ENCODE peak calls at places on chromosomes 1 and 21, in nine cellular contexts. One of them, this sample, is unnamed.

GRCh38 chr1:48025076-48025475 is 27.9 kb upstream of the TRABD2B start:
- DNase-seq in activated CD4-positive, alpha-beta memory T cell treated with anti-CD3 and anti-CD28 coated beads for 36 hours: no peak
- DNase-seq in GM23248: no peak
- DNase-seq in NCI-H1436 treated with DMSO at 0.1 percent for 48 hours: peak; percentile 40
- DNase-seq in iris pigment epithelial cell: no peak
- DNase-seq in T-helper 1 cell: no peak
- DNase-seq in adrenal gland: no peak
- DNase-seq in GM04504: no peak
- DNase-seq in IMR-90: no peak
- DNase-seq in this sample: no peak

GRCh38 chr1:181387702-181388101 is 95.6 kb upstream of the CACNA1E start:
- DNase-seq in adrenal gland: no peak
- DNase-seq in iris pigment epithelial cell: no peak
- DNase-seq in GM04504: no peak
- DNase-seq in NCI-H1436 treated with DMSO at 0.1 percent for 48 hours: no peak
- DNase-seq in GM23248: no peak
- DNase-seq in activated CD4-positive, alpha-beta memory T cell treated with anti-CD3 and anti-CD28 coated beads for 36 hours: no peak
- DNase-seq in IMR-90: no peak
- DNase-seq in T-helper 1 cell: no peak
- DNase-seq in this sample: no peak

GRCh38 chr1:228031276-228031995 is 24.6 kb downstream of the WNT3A start:
- DNase-seq in T-helper 1 cell: no peak
- DNase-seq in activated CD4-positive, alpha-beta memory T cell treated with anti-CD3 and anti-CD28 coated beads for 36 hours: no peak
- DNase-seq in NCI-H1436 treated with DMSO at 0.1 percent for 48 hours: no peak
- DNase-seq in GM04504: no peak
- DNase-seq in GM23248: no peak
- DNase-seq in IMR-90: no peak
- DNase-seq in adrenal gland: no peak
- DNase-seq in iris pigment epithelial cell: no peak
- DNase-seq in this sample: no peak

GRCh38 chr1:12204140-12204539 is 25.7 kb upstream of the VPS13D start:
- DNase-seq in iris pigment epithelial cell: no peak
- DNase-seq in activated CD4-positive, alpha-beta memory T cell treated with anti-CD3 and anti-CD28 coated beads for 36 hours: peak; percentile 77
- DNase-seq in GM04504: no peak
- DNase-seq in GM23248: no peak
- DNase-seq in IMR-90: no peak
- DNase-seq in NCI-H1436 treated with DMSO at 0.1 percent for 48 hours: no peak
- DNase-seq in T-helper 1 cell: no peak
- DNase-seq in adrenal gland: no peak
- DNase-seq in this sample: no peak

GRCh38 chr1:82399093-82399492 is 598.4 kb downstream of the ADGRL2 start:
- DNase-seq in IMR-90: peak; percentile 1
- DNase-seq in activated CD4-positive, alpha-beta memory T cell treated with anti-CD3 and anti-CD28 coated beads for 36 hours: no peak
- DNase-seq in GM23248: no peak
- DNase-seq in NCI-H1436 treated with DMSO at 0.1 percent for 48 hours: no peak
- DNase-seq in T-helper 1 cell: no peak
- DNase-seq in adrenal gland: no peak
- DNase-seq in GM04504: no peak
- DNase-seq in iris pigment epithelial cell: peak; percentile 31
- DNase-seq in this sample: no peak

GRCh38 chr1:32464716-32465540 is at the start of gene ZBTB8B:
- DNase-seq in iris pigment epithelial cell: peak; percentile 35
- DNase-seq in activated CD4-positive, alpha-beta memory T cell treated with anti-CD3 and anti-CD28 coated beads for 36 hours: peak; percentile 53
- DNase-seq in T-helper 1 cell: no peak
- DNase-seq in GM23248: no peak
- DNase-seq in GM04504: no peak
- DNase-seq in adrenal gland: peak; percentile 77
- DNase-seq in NCI-H1436 treated with DMSO at 0.1 percent for 48 hours: peak; percentile 82
- DNase-seq in IMR-90: peak; percentile 41
- DNase-seq in this sample: peak; percentile 61

GRCh38 chr1:59057211-59057694 is 239.6 kb upstream of the FGGY start:
- DNase-seq in adrenal gland: peak; percentile 43
- DNase-seq in T-helper 1 cell: no peak
- DNase-seq in activated CD4-positive, alpha-beta memory T cell treated with anti-CD3 and anti-CD28 coated beads for 36 hours: no peak
- DNase-seq in GM04504: peak; percentile 99
- DNase-seq in IMR-90: peak; percentile 93
- DNase-seq in iris pigment epithelial cell: peak; percentile 97
- DNase-seq in GM23248: peak; percentile 99
- DNase-seq in NCI-H1436 treated with DMSO at 0.1 percent for 48 hours: no peak
- DNase-seq in this sample: no peak

GRCh38 chr1:84688461-84689061 is 1.7 kb downstream of the SSX2IP start:
- DNase-seq in adrenal gland: no peak
- DNase-seq in IMR-90: no peak
- DNase-seq in NCI-H1436 treated with DMSO at 0.1 percent for 48 hours: no peak
- DNase-seq in activated CD4-positive, alpha-beta memory T cell treated with anti-CD3 and anti-CD28 coated beads for 36 hours: no peak
- DNase-seq in T-helper 1 cell: no peak
- DNase-seq in GM23248: peak; percentile 44
- DNase-seq in iris pigment epithelial cell: peak; percentile 51
- DNase-seq in GM04504: no peak
- DNase-seq in this sample: no peak

GRCh38 chr21:17613242-17613676 is 558 bp upstream of the BTG3 start:
- DNase-seq in adrenal gland: peak; percentile 52
- DNase-seq in GM23248: peak; percentile 53
- DNase-seq in iris pigment epithelial cell: no peak
- DNase-seq in T-helper 1 cell: no peak
- DNase-seq in NCI-H1436 treated with DMSO at 0.1 percent for 48 hours: no peak
- DNase-seq in GM04504: no peak
- DNase-seq in activated CD4-positive, alpha-beta memory T cell treated with anti-CD3 and anti-CD28 coated beads for 36 hours: peak; percentile 15
- DNase-seq in IMR-90: no peak
- DNase-seq in this sample: no peak

GRCh38 chr1:151851886-151852285 is 1.6 kb downstream of the THEM5 start:
- DNase-seq in NCI-H1436 treated with DMSO at 0.1 percent for 48 hours: no peak
- DNase-seq in GM23248: no peak
- DNase-seq in T-helper 1 cell: no peak
- DNase-seq in GM04504: no peak
- DNase-seq in activated CD4-positive, alpha-beta memory T cell treated with anti-CD3 and anti-CD28 coated beads for 36 hours: no peak
- DNase-seq in iris pigment epithelial cell: no peak
- DNase-seq in IMR-90: no peak
- DNase-seq in adrenal gland: peak; percentile 14
- DNase-seq in this sample: no peak

GRCh38 chr1:218718216-218718615 is 373.1 kb downstream of the TGFB2 start:
- DNase-seq in T-helper 1 cell: no peak
- DNase-seq in GM04504: no peak
- DNase-seq in activated CD4-positive, alpha-beta memory T cell treated with anti-CD3 and anti-CD28 coated beads for 36 hours: no peak
- DNase-seq in adrenal gland: no peak
- DNase-seq in GM23248: no peak
- DNase-seq in NCI-H1436 treated with DMSO at 0.1 percent for 48 hours: no peak
- DNase-seq in IMR-90: peak; percentile 37
- DNase-seq in iris pigment epithelial cell: peak; percentile 47
- DNase-seq in this sample: no peak

GRCh38 chr1:94927405-94928175 is 680 bp upstream of the CNN3 start:
- DNase-seq in NCI-H1436 treated with DMSO at 0.1 percent for 48 hours: no peak
- DNase-seq in T-helper 1 cell: no peak
- DNase-seq in GM23248: peak; percentile 61
- DNase-seq in IMR-90: peak; percentile 67
- DNase-seq in activated CD4-positive, alpha-beta memory T cell treated with anti-CD3 and anti-CD28 coated beads for 36 hours: no peak
- DNase-seq in GM04504: no peak
- DNase-seq in iris pigment epithelial cell: no peak
- DNase-seq in adrenal gland: peak; percentile 63
- DNase-seq in this sample: no peak

GRCh38 chr21:35006248-35006647 is 42.9 kb downstream of the RUNX1 start:
- DNase-seq in iris pigment epithelial cell: no peak
- DNase-seq in IMR-90: no peak
- DNase-seq in GM04504: no peak
- DNase-seq in T-helper 1 cell: no peak
- DNase-seq in NCI-H1436 treated with DMSO at 0.1 percent for 48 hours: no peak
- DNase-seq in GM23248: no peak
- DNase-seq in activated CD4-positive, alpha-beta memory T cell treated with anti-CD3 and anti-CD28 coated beads for 36 hours: no peak
- DNase-seq in adrenal gland: no peak
- DNase-seq in this sample: no peak

GRCh38 chr1:157200451-157200850 is 62.3 kb upstream of the ETV3 start:
- DNase-seq in GM23248: no peak
- DNase-seq in NCI-H1436 treated with DMSO at 0.1 percent for 48 hours: no peak
- DNase-seq in activated CD4-positive, alpha-beta memory T cell treated with anti-CD3 and anti-CD28 coated beads for 36 hours: no peak
- DNase-seq in iris pigment epithelial cell: no peak
- DNase-seq in GM04504: no peak
- DNase-seq in T-helper 1 cell: no peak
- DNase-seq in IMR-90: no peak
- DNase-seq in adrenal gland: no peak
- DNase-seq in this sample: no peak

GRCh38 chr1:30479576-30479975 is 243.8 kb downstream of the MATN1 start:
- DNase-seq in activated CD4-positive, alpha-beta memory T cell treated with anti-CD3 and anti-CD28 coated beads for 36 hours: no peak
- DNase-seq in iris pigment epithelial cell: no peak
- DNase-seq in GM04504: no peak
- DNase-seq in IMR-90: no peak
- DNase-seq in GM23248: no peak
- DNase-seq in adrenal gland: no peak
- DNase-seq in NCI-H1436 treated with DMSO at 0.1 percent for 48 hours: no peak
- DNase-seq in T-helper 1 cell: no peak
- DNase-seq in this sample: no peak

GRCh38 chr1:225201447-225201846 is 226.4 kb downstream of the LBR start:
- DNase-seq in adrenal gland: no peak
- DNase-seq in T-helper 1 cell: no peak
- DNase-seq in GM04504: no peak
- DNase-seq in GM23248: no peak
- DNase-seq in activated CD4-positive, alpha-beta memory T cell treated with anti-CD3 and anti-CD28 coated beads for 36 hours: no peak
- DNase-seq in iris pigment epithelial cell: no peak
- DNase-seq in NCI-H1436 treated with DMSO at 0.1 percent for 48 hours: no peak
- DNase-seq in IMR-90: no peak
- DNase-seq in this sample: no peak

GRCh38 chr1:176604461-176604860 is 141.5 kb downstream of the PAPPA2 start:
- DNase-seq in adrenal gland: no peak
- DNase-seq in GM23248: no peak
- DNase-seq in iris pigment epithelial cell: no peak
- DNase-seq in T-helper 1 cell: no peak
- DNase-seq in IMR-90: no peak
- DNase-seq in GM04504: no peak
- DNase-seq in activated CD4-positive, alpha-beta memory T cell treated with anti-CD3 and anti-CD28 coated beads for 36 hours: no peak
- DNase-seq in NCI-H1436 treated with DMSO at 0.1 percent for 48 hours: no peak
- DNase-seq in this sample: no peak

GRCh38 chr1:11979453-11979817 is 809 bp upstream of the MFN2 start:
- DNase-seq in T-helper 1 cell: no peak
- DNase-seq in iris pigment epithelial cell: no peak
- DNase-seq in NCI-H1436 treated with DMSO at 0.1 percent for 48 hours: no peak
- DNase-seq in adrenal gland: no peak
- DNase-seq in GM04504: peak; percentile 35
- DNase-seq in activated CD4-positive, alpha-beta memory T cell treated with anti-CD3 and anti-CD28 coated beads for 36 hours: no peak
- DNase-seq in IMR-90: no peak
- DNase-seq in GM23248: peak; percentile 90
- DNase-seq in this sample: no peak

GRCh38 chr1:212794561-212795014 is 2.9 kb downstream of the TATDN3 start:
- DNase-seq in GM23248: no peak
- DNase-seq in T-helper 1 cell: no peak
- DNase-seq in IMR-90: no peak
- DNase-seq in adrenal gland: no peak
- DNase-seq in NCI-H1436 treated with DMSO at 0.1 percent for 48 hours: no peak
- DNase-seq in activated CD4-positive, alpha-beta memory T cell treated with anti-CD3 and anti-CD28 coated beads for 36 hours: no peak
- DNase-seq in iris pigment epithelial cell: no peak
- DNase-seq in GM04504: no peak
- DNase-seq in this sample: no peak

GRCh38 chr1:21869620-21870121 is 57.6 kb downstream of the LDLRAD2 start:
- DNase-seq in GM23248: peak; percentile 95
- DNase-seq in adrenal gland: peak; percentile 95
- DNase-seq in T-helper 1 cell: no peak
- DNase-seq in iris pigment epithelial cell: peak; percentile 73
- DNase-seq in activated CD4-positive, alpha-beta memory T cell treated with anti-CD3 and anti-CD28 coated beads for 36 hours: no peak
- DNase-seq in NCI-H1436 treated with DMSO at 0.1 percent for 48 hours: no peak
- DNase-seq in IMR-90: peak; percentile 83
- DNase-seq in GM04504: peak; percentile 81
- DNase-seq in this sample: peak; percentile 19

GRCh38 chr1:8222789-8223188 is 95.1 kb upstream of the SLC45A1 start:
- DNase-seq in GM23248: no peak
- DNase-seq in NCI-H1436 treated with DMSO at 0.1 percent for 48 hours: no peak
- DNase-seq in iris pigment epithelial cell: no peak
- DNase-seq in activated CD4-positive, alpha-beta memory T cell treated with anti-CD3 and anti-CD28 coated beads for 36 hours: no peak
- DNase-seq in GM04504: no peak
- DNase-seq in T-helper 1 cell: no peak
- DNase-seq in adrenal gland: no peak
- DNase-seq in IMR-90: no peak
- DNase-seq in this sample: no peak

GRCh38 chr1:94425821-94426484 is 7.8 kb downstream of the ABCD3 start:
- DNase-seq in IMR-90: no peak
- DNase-seq in adrenal gland: no peak
- DNase-seq in GM04504: no peak
- DNase-seq in NCI-H1436 treated with DMSO at 0.1 percent for 48 hours: no peak
- DNase-seq in activated CD4-positive, alpha-beta memory T cell treated with anti-CD3 and anti-CD28 coated beads for 36 hours: no peak
- DNase-seq in iris pigment epithelial cell: no peak
- DNase-seq in GM23248: no peak
- DNase-seq in T-helper 1 cell: no peak
- DNase-seq in this sample: no peak

GRCh38 chr1:2196901-2197638 is 2.5 kb upstream of the FAAP20 start:
- DNase-seq in activated CD4-positive, alpha-beta memory T cell treated with anti-CD3 and anti-CD28 coated beads for 36 hours: no peak
- DNase-seq in T-helper 1 cell: no peak
- DNase-seq in IMR-90: no peak
- DNase-seq in iris pigment epithelial cell: no peak
- DNase-seq in GM23248: no peak
- DNase-seq in NCI-H1436 treated with DMSO at 0.1 percent for 48 hours: no peak
- DNase-seq in GM04504: no peak
- DNase-seq in adrenal gland: no peak
- DNase-seq in this sample: no peak

GRCh38 chr1:213572939-213573647 is 414.7 kb upstream of the PROX1 start:
- DNase-seq in IMR-90: no peak
- DNase-seq in GM04504: no peak
- DNase-seq in adrenal gland: no peak
- DNase-seq in GM23248: no peak
- DNase-seq in iris pigment epithelial cell: no peak
- DNase-seq in T-helper 1 cell: no peak
- DNase-seq in activated CD4-positive, alpha-beta memory T cell treated with anti-CD3 and anti-CD28 coated beads for 36 hours: no peak
- DNase-seq in NCI-H1436 treated with DMSO at 0.1 percent for 48 hours: no peak
- DNase-seq in this sample: no peak

GRCh38 chr1:181660621-181661020 is 177.3 kb downstream of the CACNA1E start:
- DNase-seq in GM23248: peak; percentile 19
- DNase-seq in T-helper 1 cell: no peak
- DNase-seq in IMR-90: no peak
- DNase-seq in activated CD4-positive, alpha-beta memory T cell treated with anti-CD3 and anti-CD28 coated beads for 36 hours: no peak
- DNase-seq in adrenal gland: no peak
- DNase-seq in GM04504: no peak
- DNase-seq in NCI-H1436 treated with DMSO at 0.1 percent for 48 hours: no peak
- DNase-seq in iris pigment epithelial cell: no peak
- DNase-seq in this sample: no peak

GRCh38 chr1:2962946-2963345 is 58.3 kb upstream of the ACTRT2 start:
- DNase-seq in GM04504: no peak
- DNase-seq in GM23248: no peak
- DNase-seq in iris pigment epithelial cell: no peak
- DNase-seq in NCI-H1436 treated with DMSO at 0.1 percent for 48 hours: no peak
- DNase-seq in activated CD4-positive, alpha-beta memory T cell treated with anti-CD3 and anti-CD28 coated beads for 36 hours: no peak
- DNase-seq in adrenal gland: no peak
- DNase-seq in IMR-90: no peak
- DNase-seq in T-helper 1 cell: no peak
- DNase-seq in this sample: no peak

GRCh38 chr1:32464191-32464715 is 619 bp upstream of the ZBTB8B start:
- DNase-seq in adrenal gland: no peak
- DNase-seq in NCI-H1436 treated with DMSO at 0.1 percent for 48 hours: no peak
- DNase-seq in iris pigment epithelial cell: peak; percentile 36
- DNase-seq in activated CD4-positive, alpha-beta memory T cell treated with anti-CD3 and anti-CD28 coated beads for 36 hours: no peak
- DNase-seq in GM23248: peak; percentile 52
- DNase-seq in GM04504: no peak
- DNase-seq in T-helper 1 cell: no peak
- DNase-seq in IMR-90: peak; percentile 4
- DNase-seq in this sample: no peak

GRCh38 chr1:166032901-166033371 is 133.9 kb downstream of the FAM78B start:
- DNase-seq in activated CD4-positive, alpha-beta memory T cell treated with anti-CD3 and anti-CD28 coated beads for 36 hours: no peak
- DNase-seq in iris pigment epithelial cell: no peak
- DNase-seq in GM04504: no peak
- DNase-seq in IMR-90: no peak
- DNase-seq in GM23248: peak; percentile 1
- DNase-seq in NCI-H1436 treated with DMSO at 0.1 percent for 48 hours: no peak
- DNase-seq in T-helper 1 cell: no peak
- DNase-seq in adrenal gland: peak; percentile 26
- DNase-seq in this sample: no peak

GRCh38 chr1:89760496-89760895 is 60.3 kb upstream of the LRRC8D start:
- DNase-seq in GM04504: no peak
- DNase-seq in iris pigment epithelial cell: no peak
- DNase-seq in GM23248: no peak
- DNase-seq in NCI-H1436 treated with DMSO at 0.1 percent for 48 hours: no peak
- DNase-seq in IMR-90: no peak
- DNase-seq in T-helper 1 cell: no peak
- DNase-seq in activated CD4-positive, alpha-beta memory T cell treated with anti-CD3 and anti-CD28 coated beads for 36 hours: no peak
- DNase-seq in adrenal gland: no peak
- DNase-seq in this sample: no peak

GRCh38 chr1:170664283-170664827 is 424 bp downstream of the PRRX1 start:
- DNase-seq in GM04504: no peak
- DNase-seq in activated CD4-positive, alpha-beta memory T cell treated with anti-CD3 and anti-CD28 coated beads for 36 hours: no peak
- DNase-seq in iris pigment epithelial cell: no peak
- DNase-seq in T-helper 1 cell: no peak
- DNase-seq in NCI-H1436 treated with DMSO at 0.1 percent for 48 hours: no peak
- DNase-seq in IMR-90: peak; percentile 32
- DNase-seq in adrenal gland: peak; percentile 38
- DNase-seq in GM23248: peak; percentile 56
- DNase-seq in this sample: no peak

GRCh38 chr1:115723756-115724155 is 44.8 kb downstream of the CASQ2 start:
- DNase-seq in NCI-H1436 treated with DMSO at 0.1 percent for 48 hours: no peak
- DNase-seq in GM04504: no peak
- DNase-seq in T-helper 1 cell: no peak
- DNase-seq in adrenal gland: no peak
- DNase-seq in IMR-90: no peak
- DNase-seq in iris pigment epithelial cell: no peak
- DNase-seq in activated CD4-positive, alpha-beta memory T cell treated with anti-CD3 and anti-CD28 coated beads for 36 hours: no peak
- DNase-seq in GM23248: no peak
- DNase-seq in this sample: no peak